ENCODE peak calls at places on chromosomes 1 and 21, in nine cellular contexts. S is stomach, C is K562, T is sigmoid colon, A is IMR-90, I is HCT116, W is adrenal gland, N is tibial nerve, F is right lobe of liver. Y is an unnamed sample.
A peak's percentile ranks its signal among the peaks of the same experiment; 100 is the strongest.

GRCh38 chr1:25676488-25676887 is 59.9 kb downstream of the MAN1C1 start:
- DNase-seq in S (peak; percentile 40), C (no peak), T (no peak), A (peak; percentile 46), I (no peak), W (no peak), N (no peak), F (no peak), Y (no peak)

GRCh38 chr1:240282061-240282830 is 190.6 kb downstream of the FMN2 start:
- DNase-seq in S (peak; percentile 40), C (no peak), T (no peak), A (peak; percentile 45), I (no peak), W (no peak), N (no peak), F (no peak), Y (no peak)

GRCh38 chr1:75616436-75617433 is 5.8 kb upstream of the SLC44A5 start:
- DNase-seq in S (no peak), C (peak; percentile 17), T (no peak), A (peak; percentile 27), I (no peak), W (peak; percentile 15), N (no peak), F (peak; percentile 48), Y (no peak)

GRCh38 chr1:44057293-44057692 is 26.0 kb upstream of the SLC6A9 start:
- DNase-seq in S (no peak), C (no peak), T (no peak), A (no peak), I (no peak), W (no peak), N (no peak), F (no peak), Y (no peak)

GRCh38 chr1:94115900-94116436 is 5.0 kb downstream of the ABCA4 start:
- DNase-seq in S (no peak), C (no peak), T (no peak), A (peak; percentile 17), I (no peak), W (no peak), N (no peak), F (no peak), Y (no peak)

GRCh38 chr1:38132681-38133080 is 86.1 kb upstream of the POU3F1 start:
- DNase-seq in S (no peak), C (no peak), T (no peak), A (no peak), I (no peak), W (no peak), N (no peak), F (no peak), Y (no peak)

GRCh38 chr21:46550511-46550941 is 54.4 kb downstream of the S100B start:
- DNase-seq in S (peak; percentile 21), C (no peak), T (peak; percentile 37), A (no peak), I (no peak), W (no peak), N (no peak), F (no peak), Y (no peak)

GRCh38 chr1:156885904-156886355 is 7.6 kb upstream of the PEAR1 start:
- DNase-seq in S (no peak), C (no peak), T (no peak), A (no peak), I (no peak), W (no peak), N (no peak), F (no peak), Y (no peak)

GRCh38 chr1:21317035-21317689 is 26.9 kb upstream of the ECE1 start:
- DNase-seq in S (peak; percentile 61), C (no peak), T (peak; percentile 97), A (peak; percentile 90), I (no peak), W (peak; percentile 93), N (peak; percentile 80), F (peak; percentile 83), Y (no peak)

GRCh38 chr21:28317177-28317950 is 675.3 kb downstream of the LTN1 start:
- DNase-seq in S (no peak), C (no peak), T (no peak), A (no peak), I (no peak), W (no peak), N (no peak), F (no peak), Y (no peak)

GRCh38 chr21:36783612-36784383 is 84.9 kb downstream of the SIM2 start:
- DNase-seq in S (no peak), C (no peak), T (no peak), A (peak; percentile 97), I (peak; percentile 90), W (peak; percentile 84), N (no peak), F (no peak), Y (no peak)

GRCh38 chr1:16215882-16216753 is 3.7 kb upstream of the ARHGEF19 start:
- DNase-seq in S (peak; percentile 88), C (peak; percentile 97), T (peak; percentile 90), A (peak; percentile 69), I (peak; percentile 90), W (peak; percentile 92), N (peak; percentile 79), F (peak; percentile 66), Y (peak; percentile 28)

GRCh38 chr1:87151500-87152421 is 176.9 kb upstream of the LMO4 start:
- DNase-seq in S (peak; percentile 49), C (peak; percentile 75), T (peak; percentile 83), A (peak; percentile 58), I (no peak), W (no peak), N (peak; percentile 76), F (peak; percentile 72), Y (no peak)

GRCh38 chr1:67759692-67760029 is 73.6 kb downstream of the GNG12 start:
- DNase-seq in S (no peak), C (no peak), T (no peak), A (peak; percentile 42), I (no peak), W (no peak), N (no peak), F (no peak), Y (no peak)

GRCh38 chr1:40743860-40744259 is 39.7 kb upstream of the KCNQ4 start:
- DNase-seq in S (no peak), C (no peak), T (no peak), A (no peak), I (no peak), W (no peak), N (no peak), F (no peak), Y (no peak)

GRCh38 chr1:79599257-79599656 is 592.7 kb upstream of the ADGRL4 start:
- DNase-seq in S (no peak), C (no peak), T (no peak), A (no peak), I (no peak), W (no peak), N (no peak), F (no peak), Y (no peak)

GRCh38 chr1:155184835-155185782 is 11.5 kb downstream of the TRIM46 start:
- DNase-seq in S (peak; percentile 93), C (no peak), T (peak; percentile 63), A (no peak), I (no peak), W (peak; percentile 36), N (no peak), F (peak; percentile 59), Y (no peak)
- TF ChIP-seq POLR2A in S (no peak), C (no peak), T (no peak), A (no peak), I (no peak), W (no peak), N (no peak), F (no peak), Y (no peak)

DNA sequence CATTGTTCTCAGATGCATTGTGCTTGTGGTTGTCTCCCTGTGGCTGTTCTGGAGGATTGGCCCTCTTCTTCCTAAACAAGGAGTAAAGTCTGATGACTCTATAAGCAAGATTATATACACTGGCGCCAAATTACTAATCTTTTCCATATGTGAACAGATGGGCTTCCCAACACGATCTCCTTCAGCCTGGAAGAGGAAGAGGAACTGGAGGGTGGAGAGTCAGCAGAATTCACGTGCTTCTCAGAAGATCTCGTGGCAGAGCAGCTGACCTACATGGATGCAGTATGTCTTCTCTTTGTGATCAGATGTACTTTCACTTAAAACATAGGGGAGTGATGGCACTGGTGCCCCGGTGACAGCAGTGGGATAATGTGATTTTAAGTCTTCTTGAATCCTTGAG is 78.7 kb downstream of the RGL1 start:
- DNase-seq in S (no peak), C (no peak), T (no peak), A (no peak), I (no peak), W (peak; percentile 48), N (peak; percentile 48), F (no peak), Y (no peak)
- TF ChIP-seq POLR2A in S (no peak), C (no peak), T (no peak), A (no peak), I (no peak), W (no peak), N (no peak), F (no peak), Y (no peak)

GRCh38 chr1:151908228-151908691 is 1.1 kb downstream of the THEM4 start:
- DNase-seq in S (no peak), C (no peak), T (no peak), A (peak; percentile 24), I (peak; percentile 43), W (no peak), N (no peak), F (no peak), Y (no peak)

GRCh38 chr1:151902858-151903257 is 6.5 kb downstream of the THEM4 start:
- DNase-seq in S (no peak), C (no peak), T (no peak), A (no peak), I (no peak), W (no peak), N (no peak), F (no peak), Y (no peak)

GRCh38 chr1:151907363-151908139 is 1.8 kb downstream of the THEM4 start:
- DNase-seq in S (no peak), C (no peak), T (no peak), A (no peak), I (peak; percentile 31), W (no peak), N (no peak), F (no peak), Y (no peak)

GRCh38 chr1:151909167-151910149 is at the start of gene THEM4:
- DNase-seq in S (peak; percentile 98), C (peak; percentile 97), T (peak; percentile 98), A (peak; percentile 96), I (peak; percentile 92), W (peak; percentile 98), N (peak; percentile 95), F (peak; percentile 99), Y (peak; percentile 90)

DNA sequence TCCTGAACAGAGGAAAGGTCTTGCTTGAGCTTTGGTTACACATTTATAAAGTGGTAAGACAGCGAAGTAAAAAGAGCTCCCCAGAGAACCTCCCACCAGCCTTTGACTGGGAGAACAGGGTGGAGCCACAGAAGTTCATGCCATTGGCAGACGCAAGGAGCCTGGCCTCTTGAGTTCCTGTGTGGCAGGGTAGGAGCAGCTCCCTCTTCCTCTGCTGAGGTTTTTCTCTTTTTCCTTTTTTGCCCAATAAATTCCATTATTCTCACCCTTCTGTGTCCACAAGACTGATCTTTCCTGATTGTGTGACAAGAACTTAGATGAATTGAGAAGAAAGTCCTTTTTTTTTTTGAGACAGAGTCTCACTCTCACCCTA is 4.3 kb downstream of the THEM4 start:
- DNase-seq in S (no peak), C (peak; percentile 54), T (no peak), A (no peak), I (no peak), W (peak; percentile 22), N (no peak), F (no peak), Y (no peak)
- TF ChIP-seq POLR2A in S (no peak), C (peak; percentile 72), T (no peak), A (no peak), I (no peak), W (no peak), N (no peak), F (no peak), Y (no peak)

GRCh38 chr1:2205191-2205952 is 10.8 kb upstream of the FAAP20 start:
- DNase-seq in S (peak; percentile 98), C (no peak), T (peak; percentile 99), A (peak; percentile 92), I (peak; percentile 86), W (peak; percentile 98), N (peak; percentile 96), F (peak; percentile 99), Y (peak; percentile 92)
- TF ChIP-seq POLR2A in S (no peak), C (peak; percentile 54), T (no peak), A (no peak), I (no peak), W (no peak), N (peak; percentile 65), F (peak; percentile 72), Y (peak; percentile 63)